ENCODE peak calls at places on chromosome 7, in nine cellular contexts. C, R, J, Z, P, G, W, S and A are unnamed samples.

GRCh38 chr7:103915958-103916357 is 73.5 kb downstream of the RELN start:
- DNase-seq in C (no peak), R (no peak), J (peak; percentile 49), Z (no peak), P (no peak), G (peak; percentile 74), W (no peak), S (no peak), A (no peak)

GRCh38 chr7:22147113-22147512 is 201.4 kb upstream of the CDCA7L start:
- DNase-seq in C (no peak), R (peak; percentile 29), J (no peak), Z (no peak), P (no peak), G (no peak), W (no peak), S (no peak), A (no peak)

GRCh38 chr7:6640246-6640721 is 3.2 kb downstream of the ZNF316 start:
- DNase-seq in C (no peak), R (no peak), J (no peak), Z (no peak), P (peak; percentile 61), G (peak; percentile 31), W (peak; percentile 18), S (no peak), A (peak; percentile 33)

GRCh38 chr7:100008525-100008924 is 6.9 kb upstream of the ZKSCAN1 start:
- DNase-seq in C (no peak), R (peak; percentile 61), J (peak; percentile 22), Z (no peak), P (peak; percentile 27), G (no peak), W (no peak), S (peak; percentile 53), A (peak; percentile 80)

GRCh38 chr7:4825081-4825480 is 36.7 kb downstream of the PAPOLB start:
- DNase-seq in C (no peak), R (no peak), J (no peak), Z (no peak), P (peak; percentile 67), G (no peak), W (no peak), S (no peak), A (no peak)

GRCh38 chr7:120138497-120138896 is 134.5 kb upstream of the KCND2 start:
- DNase-seq in C (no peak), R (no peak), J (no peak), Z (no peak), P (no peak), G (no peak), W (no peak), S (no peak), A (no peak)

GRCh38 chr7:118072893-118073674 is 110.9 kb upstream of the LSM8 start:
- DNase-seq in C (no peak), R (no peak), J (no peak), Z (no peak), P (no peak), G (no peak), W (no peak), S (no peak), A (no peak)

GRCh38 chr7:129741743-129742213 is 130.3 kb downstream of the NRF1 start:
- DNase-seq in C (no peak), R (no peak), J (peak; percentile 7), Z (no peak), P (no peak), G (no peak), W (no peak), S (peak; percentile 19), A (no peak)

GRCh38 chr7:74173491-74173865 is 678 bp upstream of the EIF4H start:
- DNase-seq in C (no peak), R (no peak), J (no peak), Z (no peak), P (no peak), G (no peak), W (no peak), S (no peak), A (no peak)

GRCh38 chr7:140518370-140519006 is 39.2 kb upstream of the MKRN1 start:
- DNase-seq in C (no peak), R (no peak), J (no peak), Z (no peak), P (no peak), G (no peak), W (no peak), S (no peak), A (no peak)

GRCh38 chr7:17155529-17155928 is 142.9 kb upstream of the AHR start:
- DNase-seq in C (no peak), R (no peak), J (no peak), Z (no peak), P (no peak), G (no peak), W (no peak), S (no peak), A (no peak)

GRCh38 chr7:142231716-142232115 is 26.1 kb downstream of the PRSS58 start:
- DNase-seq in C (no peak), R (no peak), J (peak; percentile 22), Z (peak; percentile 42), P (no peak), G (no peak), W (no peak), S (peak; percentile 25), A (no peak)

GRCh38 chr7:69826283-69826682 is 228.0 kb downstream of the AUTS2 start:
- DNase-seq in C (no peak), R (no peak), J (no peak), Z (no peak), P (no peak), G (no peak), W (no peak), S (no peak), A (no peak)
- H3K4me1 ChIP-seq in C (peaks cover 12% of the 10 kb centered on the region), R (no peaks in the 10 kb centered on the region), J (no peaks in the 10 kb centered on the region), Z (peaks cover 14% of the 10 kb centered on the region), P (peaks cover 10% of the 10 kb centered on the region), G (no peaks in the 10 kb centered on the region), W (peaks cover 4% of the 10 kb centered on the region), S (peaks cover 8% of the 10 kb centered on the region), A (no peaks in the 10 kb centered on the region)

GRCh38 chr7:91722831-91723230 is 157.7 kb downstream of the MTERF1 start:
- DNase-seq in C (no peak), R (no peak), J (no peak), Z (no peak), P (no peak), G (no peak), W (no peak), S (no peak), A (no peak)
- H3K4me1 ChIP-seq in C (no peaks in the 10 kb centered on the region), R (no peaks in the 10 kb centered on the region), J (peaks cover 23% of the 10 kb centered on the region), Z (peaks cover 14% of the 10 kb centered on the region), P (no peaks in the 10 kb centered on the region), G (no peaks in the 10 kb centered on the region), W (no peaks in the 10 kb centered on the region), S (no peaks in the 10 kb centered on the region), A (no peaks in the 10 kb centered on the region)

DNA sequence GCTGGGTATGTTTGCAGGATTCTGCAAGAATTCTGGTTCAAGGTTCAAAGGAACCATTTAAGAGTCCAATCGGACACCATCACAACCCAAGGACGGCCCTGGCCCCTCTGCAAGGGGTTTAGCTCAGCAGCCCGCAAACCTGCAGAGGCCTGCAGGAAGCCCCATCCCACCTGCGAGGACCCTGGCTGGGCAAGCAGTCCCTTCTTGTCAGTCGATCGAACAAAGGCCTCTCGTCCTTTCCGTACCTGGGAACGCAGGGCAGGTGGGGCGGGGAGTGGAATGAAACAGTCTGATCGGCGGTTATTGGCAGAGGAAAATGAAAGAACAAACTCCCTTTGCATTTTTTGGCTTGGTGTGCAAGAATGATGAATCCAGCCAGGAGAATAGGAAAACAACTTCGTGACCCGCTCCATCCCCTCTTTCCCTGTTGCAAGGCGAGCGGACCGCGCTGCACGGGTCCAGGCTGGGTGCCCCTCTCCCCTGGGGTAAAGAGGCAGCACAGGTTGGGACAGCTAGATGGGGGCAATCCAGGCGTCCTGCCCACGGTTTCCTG is 73.7 kb downstream of the INSIG1 start:
- DNase-seq in C (no peak), R (no peak), J (no peak), Z (no peak), P (peak; percentile 65), G (no peak), W (no peak), S (no peak), A (no peak)
- H3K4me1 ChIP-seq in C (peaks cover 5% of the 10 kb centered on the region), R (no peaks in the 10 kb centered on the region), J (no peaks in the 10 kb centered on the region), Z (peaks cover 4% of the 10 kb centered on the region), P (peaks cover 42% of the 10 kb centered on the region), G (peaks cover 2% of the 10 kb centered on the region), W (peaks cover 33% of the 10 kb centered on the region), S (peaks cover 24% of the 10 kb centered on the region), A (peaks cover 18% of the 10 kb centered on the region)

GRCh38 chr7:886626-887487 is 10.5 kb downstream of the GET4 start:
- DNase-seq in C (no peak), R (no peak), J (no peak), Z (no peak), P (peak; percentile 72), G (no peak), W (no peak), S (no peak), A (no peak)
- H3K4me1 ChIP-seq in C (peaks cover 22% of the 10 kb centered on the region), R (no peaks in the 10 kb centered on the region), J (no peaks in the 10 kb centered on the region), Z (no peaks in the 10 kb centered on the region), P (peaks cover 7% of the 10 kb centered on the region), G (no peaks in the 10 kb centered on the region), W (no peaks in the 10 kb centered on the region), S (no peaks in the 10 kb centered on the region), A (no peaks in the 10 kb centered on the region)

DNA sequence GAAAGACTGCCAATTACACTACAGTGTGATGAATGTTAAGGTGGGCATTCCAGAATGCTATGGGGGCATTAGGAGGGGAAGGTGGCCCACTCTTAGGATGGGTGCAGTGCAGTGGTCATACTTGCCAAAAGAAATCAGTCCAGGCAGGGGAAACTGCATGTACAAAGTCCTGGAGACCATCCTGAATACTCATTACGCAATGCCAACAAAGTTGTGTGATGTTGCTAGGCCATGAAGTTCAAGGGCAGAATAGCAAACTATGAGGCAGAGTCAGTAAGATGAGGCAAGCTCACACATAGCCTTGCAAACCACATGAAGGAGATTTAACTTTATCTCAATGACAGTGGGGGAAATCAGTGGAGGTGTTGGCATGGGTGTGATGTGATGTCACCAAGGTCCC is 49.8 kb upstream of the SLC35B4 start:
- DNase-seq in C (no peak), R (peak; percentile 30), J (no peak), Z (no peak), P (no peak), G (no peak), W (no peak), S (no peak), A (no peak)
- H3K4me1 ChIP-seq in C (no peaks in the 10 kb centered on the region), R (peaks cover 5% of the 10 kb centered on the region), J (peaks cover 61% of the 10 kb centered on the region), Z (no peaks in the 10 kb centered on the region), P (peaks cover 7% of the 10 kb centered on the region), G (peaks cover 10% of the 10 kb centered on the region), W (no peaks in the 10 kb centered on the region), S (peaks cover 23% of the 10 kb centered on the region), A (no peaks in the 10 kb centered on the region)